ENCODE peak calls at places on chromosomes 16 and 17, in nine cellular contexts. G is kidney tubule cell; L is mucosa of descending colon; S is NCI-H1092 treated with DMSO at 0.1 percent for 48 hours; J is Calu3; Q is BE2C; R is KG1; N is stimulated activated CD4-positive, alpha-beta T cell treated with anti-CD3 and anti-CD28 coated beads, TNF-alpha, amount 100 ng/mL, for 4 hours; B is epithelial cell of esophagus. D is an unnamed sample.

GRCh38 chr17:4711671-4712111 is 1.3 kb downstream of the ARRB2 start:
- DNase-seq in G (no peak), S (no peak), B (no peak), L (peak), R (peak), Q (no peak), J (no peak), N (no peak), D (no peak)

GRCh38 chr17:59893617-59894100 is 738 bp downstream of the RPS6KB1 start:
- DNase-seq in J (peak), S (no peak), B (peak), N (no peak), L (no peak), R (no peak), G (peak), Q (peak), D (peak)

GRCh38 chr16:24700549-24701392 is 28.7 kb upstream of the TNRC6A start:
- DNase-seq in R (no peak), N (no peak), Q (no peak), L (peak), S (no peak), B (peak), J (peak), G (peak), D (no peak)

GRCh38 chr17:72030067-72030899 is 90.5 kb upstream of the SOX9 start:
- DNase-seq in S (no peak), J (peak), B (peak), N (no peak), Q (peak), R (no peak), L (peak), G (peak), D (no peak)

GRCh38 chr16:19316846-19317245 is 31.3 kb downstream of the CLEC19A start:
- DNase-seq in S (no peak), J (no peak), Q (no peak), N (no peak), R (no peak), G (no peak), L (no peak), B (no peak), D (no peak)

GRCh38 chr17:62614142-62614541 is 13.3 kb upstream of the MRC2 start:
- DNase-seq in J (no peak), N (no peak), G (peak), S (no peak), R (no peak), L (no peak), B (no peak), Q (no peak), D (no peak)

GRCh38 chr16:57175896-57176295 is 9.9 kb downstream of the PSME3IP1 start:
- DNase-seq in J (no peak), N (no peak), Q (no peak), B (no peak), R (no peak), G (peak), L (no peak), S (no peak), D (no peak)

GRCh38 chr17:66755101-66755943 is 79.6 kb upstream of the CACNG5 start:
- DNase-seq in Q (no peak), L (peak), S (peak), N (no peak), J (no peak), R (no peak), G (peak), B (peak), D (no peak)

GRCh38 chr16:83995756-83996155 is 27.7 kb downstream of the NECAB2 start:
- DNase-seq in S (peak), J (no peak), B (peak), G (peak), L (peak), R (no peak), Q (no peak), N (no peak), D (no peak)

GRCh38 chr17:75566456-75567233 is 21.0 kb upstream of the MYO15B start:
- DNase-seq in S (no peak), G (peak), J (no peak), L (no peak), R (no peak), B (no peak), Q (no peak), N (no peak), D (no peak)

GRCh38 chr17:4604111-4604644 is 19.8 kb downstream of the SMTNL2 start:
- DNase-seq in L (peak), N (no peak), J (no peak), Q (peak), B (peak), R (no peak), G (peak), S (peak), D (no peak)

GRCh38 chr16:50762241-50762640 is 20.4 kb downstream of the CYLD start:
- DNase-seq in L (no peak), J (no peak), G (no peak), Q (no peak), N (no peak), S (no peak), B (no peak), R (no peak), D (no peak)

GRCh38 chr16:26664086-26664485 is 402.6 kb upstream of the C16orf82 start:
- DNase-seq in Q (no peak), S (no peak), J (no peak), N (no peak), L (no peak), R (no peak), G (no peak), B (no peak), D (no peak)

GRCh38 chr17:35879748-35880654 is at the start of gene CCL5:
- DNase-seq in B (peak), G (peak), L (peak), R (no peak), J (no peak), Q (no peak), S (no peak), N (no peak), D (no peak)

GRCh38 chr17:34979650-34980352 is 511 bp upstream of the LIG3 start:
- DNase-seq in B (no peak), N (no peak), S (peak), L (no peak), G (no peak), Q (no peak), J (no peak), R (no peak), D (no peak)

GRCh38 chr16:75252049-75252864 is 833 bp upstream of the BCAR1 start:
- DNase-seq in B (no peak), Q (peak), R (no peak), J (no peak), L (no peak), N (no peak), S (no peak), G (no peak), D (no peak)

GRCh38 chr16:20903889-20904506 is 3.4 kb downstream of the LYRM1 start:
- DNase-seq in S (no peak), N (no peak), R (no peak), L (no peak), G (no peak), Q (no peak), B (no peak), J (no peak), D (no peak)

GRCh38 chr16:12519986-12520385 is 283.7 kb downstream of the CPPED1 start:
- DNase-seq in L (no peak), S (no peak), Q (no peak), N (no peak), G (peak), R (no peak), B (no peak), J (no peak), D (no peak)

GRCh38 chr17:45241315-45242011 is 19.8 kb downstream of the FMNL1 start:
- DNase-seq in L (peak), Q (no peak), J (peak), R (no peak), B (peak), G (peak), S (no peak), N (no peak), D (no peak)

GRCh38 chr17:28065706-28066105 is 23.2 kb downstream of the NLK start:
- DNase-seq in S (no peak), R (no peak), G (no peak), N (no peak), J (no peak), L (no peak), B (peak), Q (no peak), D (no peak)

GRCh38 chr17:27360507-27360906 is 66.6 kb downstream of the WSB1 start:
- DNase-seq in G (no peak), R (no peak), B (no peak), J (no peak), Q (no peak), S (no peak), N (no peak), L (no peak), D (no peak)

GRCh38 chr17:76261421-76262215 is 3.5 kb upstream of the UBALD2 start:
- DNase-seq in R (no peak), G (peak), J (no peak), L (peak), S (no peak), B (peak), N (no peak), Q (no peak), D (no peak)

GRCh38 chr17:43530303-43531081 is 15.6 kb downstream of the ETV4 start:
- DNase-seq in B (peak), G (peak), L (peak), Q (peak), R (no peak), N (no peak), J (no peak), S (peak), D (peak)

GRCh38 chr16:67357561-67357960 is 30.9 kb downstream of the LRRC36 start:
- DNase-seq in J (no peak), G (no peak), L (no peak), B (no peak), Q (no peak), R (no peak), S (no peak), N (no peak), D (no peak)

GRCh38 chr17:9271989-9272388 is 250.7 kb downstream of the NTN1 start:
- DNase-seq in L (no peak), S (no peak), B (no peak), R (no peak), Q (no peak), J (no peak), N (no peak), G (no peak), D (no peak)

GRCh38 chr17:71180801-71181385 is 939.9 kb upstream of the SOX9 start:
- DNase-seq in B (peak), G (peak), R (no peak), Q (peak), L (peak), S (peak), J (no peak), N (no peak), D (peak)

GRCh38 chr16:22684282-22685161 is 129.4 kb upstream of the HS3ST2 start:
- DNase-seq in S (no peak), J (no peak), G (no peak), Q (no peak), R (no peak), L (no peak), B (no peak), N (no peak), D (no peak)

GRCh38 chr16:75377971-75378386 is 55.3 kb downstream of the CFDP1 start:
- DNase-seq in J (no peak), G (peak), L (no peak), N (no peak), B (peak), S (no peak), R (no peak), Q (no peak), D (no peak)

GRCh38 chr17:65683428-65683827 is 122.0 kb upstream of the AXIN2 start:
- DNase-seq in G (no peak), B (no peak), S (no peak), N (no peak), R (no peak), L (no peak), J (no peak), Q (no peak), D (no peak)

GRCh38 chr17:72968798-72969197 is 123.7 kb downstream of the SLC39A11 start:
- DNase-seq in J (no peak), R (no peak), B (no peak), Q (no peak), L (no peak), N (no peak), G (no peak), S (no peak), D (no peak)

D was measured in HuH-7.